ENCODE peak calls at places on chromosome 13, in four cellular contexts. M is IMR-90, O is lung, Q is heart left ventricle. K is an unnamed sample.

GRCh38 chr13:77506874-77507273 is 28.6 kb upstream of the SCEL start:
- DNase-seq in O (no peak), Q (no peak), M (no peak), K (no peak)

GRCh38 chr13:99949657-99950413 is 21.7 kb downstream of the ZIC5 start:
- DNase-seq in M (no peak), O (no peak), Q (no peak), K (no peak)

GRCh38 chr13:109314101-109314500 is 472.3 kb downstream of the IRS2 start:
- DNase-seq in M (no peak), Q (no peak), O (no peak), K (no peak)

GRCh38 chr13:40812724-40813445 is 23.5 kb downstream of the SLC25A15 start:
- DNase-seq in Q (no peak), O (no peak), M (peak; percentile 78), K (peak; percentile 73)

GRCh38 chr13:92838786-92839185 is 387.8 kb upstream of the GPC6 start:
- DNase-seq in O (no peak), M (peak; percentile 94), Q (no peak), K (peak; percentile 93)

GRCh38 chr13:42379241-42379640 is 107.3 kb downstream of the AKAP11 start:
- DNase-seq in M (no peak), Q (no peak), O (no peak), K (no peak)

GRCh38 chr13:46062190-46062589 is 9.6 kb upstream of the ZC3H13 start:
- DNase-seq in M (peak; percentile 61), O (no peak), Q (no peak), K (peak; percentile 76)

GRCh38 chr13:91347996-91348905 is 764 bp downstream of the MIR17HG start:
- DNase-seq in Q (peak; percentile 45), M (no peak), O (peak; percentile 38), K (no peak)

GRCh38 chr13:93230466-93230865 is 3.9 kb downstream of the GPC6 start:
- DNase-seq in M (peak; percentile 89), O (no peak), Q (no peak), K (peak; percentile 67)

GRCh38 chr13:77979721-77980377 is 61.2 kb upstream of the EDNRB start:
- DNase-seq in Q (no peak), O (no peak), M (no peak), K (no peak)

GRCh38 chr13:37453246-37453645 is 145.3 kb downstream of the POSTN start:
- DNase-seq in O (no peak), Q (no peak), M (no peak), K (peak; percentile 30)

GRCh38 chr13:84339456-84339855 is 457.2 kb upstream of the SLITRK1 start:
- DNase-seq in O (no peak), Q (no peak), M (no peak), K (no peak)

GRCh38 chr13:23613971-23614370 is 43.8 kb downstream of the TNFRSF19 start:
- DNase-seq in Q (no peak), M (no peak), O (no peak), K (no peak)

GRCh38 chr13:90690458-90691063 is 656.9 kb upstream of the MIR17HG start:
- DNase-seq in O (no peak), Q (no peak), M (peak; percentile 15), K (no peak)

GRCh38 chr13:51942189-51942588 is 69.1 kb downstream of the ATP7B start:
- DNase-seq in O (no peak), Q (no peak), M (no peak), K (peak; percentile 36)

GRCh38 chr13:43140985-43141384 is 117.6 kb downstream of the DNAJC15 start:
- DNase-seq in Q (no peak), O (no peak), M (no peak), K (no peak)

GRCh38 chr13:62119739-62120700 is 704.4 kb upstream of the PCDH20 start:
- DNase-seq in Q (no peak), M (peak; percentile 17), O (no peak), K (peak; percentile 12)

GRCh38 chr13:61700663-61701062 is 285.0 kb upstream of the PCDH20 start:
- DNase-seq in O (no peak), Q (no peak), M (no peak), K (no peak)

GRCh38 chr13:35014606-35015005 is 72.5 kb downstream of the NBEA start:
- DNase-seq in Q (no peak), M (no peak), O (no peak), K (no peak)

GRCh38 chr13:74732736-74733135 is 598.5 kb upstream of the KLF12 start:
- DNase-seq in Q (no peak), O (no peak), M (no peak), K (no peak)

GRCh38 chr13:22154041-22154440 is 483.2 kb downstream of the FGF9 start:
- DNase-seq in Q (no peak), O (no peak), M (no peak), K (no peak)

GRCh38 chr13:58843071-58843470 is 1211.5 kb downstream of the PCDH17 start:
- DNase-seq in M (no peak), O (no peak), Q (no peak), K (no peak)

GRCh38 chr13:19088416-19088815 is 93.2 kb downstream of the TUBA3C start:
- DNase-seq in O (peak; percentile 24), M (no peak), Q (no peak), K (no peak)

GRCh38 chr13:19085876-19086275 is 95.7 kb downstream of the TUBA3C start:
- DNase-seq in M (no peak), O (peak; percentile 16), Q (no peak), K (no peak)

GRCh38 chr13:19085258-19085657 is 96.4 kb downstream of the TUBA3C start:
- DNase-seq in M (no peak), Q (no peak), O (peak; percentile 20), K (no peak)

GRCh38 chr13:19090495-19090894 is 91.1 kb downstream of the TUBA3C start:
- DNase-seq in M (no peak), Q (no peak), O (no peak), K (no peak)

GRCh38 chr13:19089315-19089714 is 92.3 kb downstream of the TUBA3C start:
- DNase-seq in M (no peak), O (no peak), Q (no peak), K (no peak)
- H3K4me3 ChIP-seq in M (no peak overlapping the region), O (no peak overlapping the region), Q (no peak overlapping the region), K (no peak overlapping the region)

GRCh38 chr13:110872768-110873638 is 41.9 kb downstream of the ANKRD10 start:
- DNase-seq in M (no peak), Q (no peak), O (no peak), K (no peak)

GRCh38 chr13:110875243-110875642 is 39.6 kb downstream of the ANKRD10 start:
- DNase-seq in Q (no peak), M (no peak), O (no peak), K (no peak)

GRCh38 chr13:110876592-110876991 is 38.3 kb downstream of the ANKRD10 start:
- DNase-seq in M (no peak), Q (no peak), O (no peak), K (no peak)

GRCh38 chr13:110873639-110874507 is 41.0 kb downstream of the ANKRD10 start:
- DNase-seq in M (no peak), O (no peak), Q (no peak), K (no peak)

DNA sequence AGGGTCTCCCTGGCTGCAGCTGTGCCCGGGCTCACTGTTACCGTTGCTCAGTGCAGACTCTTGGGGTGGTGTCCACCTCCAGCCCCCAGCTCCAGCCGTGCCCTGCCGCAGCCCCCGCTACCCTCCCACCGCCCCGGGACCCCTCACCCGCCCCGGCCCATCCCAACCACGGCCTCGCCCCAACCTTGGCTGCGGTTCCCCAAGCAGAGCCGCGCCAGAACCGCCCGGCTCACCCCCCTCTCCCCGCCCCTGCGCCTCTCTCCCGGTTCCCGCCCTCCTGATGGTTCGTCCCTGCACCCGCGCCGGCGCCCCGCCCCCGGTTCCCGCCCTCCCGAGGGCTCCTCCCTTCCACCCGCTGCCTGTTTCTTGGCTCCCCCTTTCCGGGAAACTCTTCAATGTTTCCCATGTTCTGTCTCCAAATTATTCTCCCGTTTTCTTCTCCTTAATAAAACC is 40.3 kb downstream of the ANKRD10 start:
- DNase-seq in O (peak; percentile 86), Q (peak; percentile 91), M (peak; percentile 46), K (peak; percentile 36)
- H3K4me3 ChIP-seq in O (no peak overlapping the region), Q (no peak overlapping the region), M (peak overlapping the region; percentile 25), K (peak overlapping the region; percentile 8)

GRCh38 chr13:29868581-29868980 is 18.2 kb upstream of the UBL3 start:
- DNase-seq in M (no peak), O (no peak), Q (no peak), K (no peak)
- H3K4me3 ChIP-seq in M (no peak overlapping the region), O (no peak overlapping the region), Q (no peak overlapping the region), K (no peak overlapping the region)

GRCh38 chr13:98188544-98189166 is 11.6 kb upstream of the RNF113B start:
- DNase-seq in M (no peak), Q (no peak), O (no peak), K (no peak)

GRCh38 chr13:98189841-98190505 is 12.9 kb upstream of the RNF113B start:
- DNase-seq in Q (peak; percentile 49), O (no peak), M (no peak), K (no peak)

GRCh38 chr13:98184796-98185195 is 7.7 kb upstream of the RNF113B start:
- DNase-seq in Q (no peak), M (peak; percentile 68), O (no peak), K (no peak)

GRCh38 chr13:98187155-98187726 is 10.2 kb upstream of the RNF113B start:
- DNase-seq in Q (no peak), O (no peak), M (no peak), K (no peak)

GRCh38 chr13:98187862-98188261 is 10.8 kb upstream of the RNF113B start:
- DNase-seq in Q (no peak), O (no peak), M (no peak), K (no peak)
- H3K4me3 ChIP-seq in Q (no peak overlapping the region), O (no peak overlapping the region), M (no peak overlapping the region), K (no peak overlapping the region)

GRCh38 chr13:20709782-20710181 is 6.3 kb downstream of the IL17D start:
- DNase-seq in O (no peak), M (no peak), Q (no peak), K (no peak)

GRCh38 chr13:20706661-20707060 is 3.2 kb downstream of the IL17D start:
- DNase-seq in O (no peak), M (no peak), Q (no peak), K (no peak)

GRCh38 chr13:20708216-20708615 is 4.7 kb downstream of the IL17D start:
- DNase-seq in M (no peak), O (no peak), Q (no peak), K (no peak)

GRCh38 chr13:20711301-20712044 is 8.0 kb downstream of the IL17D start:
- DNase-seq in Q (no peak), O (no peak), M (no peak), K (no peak)

DNA sequence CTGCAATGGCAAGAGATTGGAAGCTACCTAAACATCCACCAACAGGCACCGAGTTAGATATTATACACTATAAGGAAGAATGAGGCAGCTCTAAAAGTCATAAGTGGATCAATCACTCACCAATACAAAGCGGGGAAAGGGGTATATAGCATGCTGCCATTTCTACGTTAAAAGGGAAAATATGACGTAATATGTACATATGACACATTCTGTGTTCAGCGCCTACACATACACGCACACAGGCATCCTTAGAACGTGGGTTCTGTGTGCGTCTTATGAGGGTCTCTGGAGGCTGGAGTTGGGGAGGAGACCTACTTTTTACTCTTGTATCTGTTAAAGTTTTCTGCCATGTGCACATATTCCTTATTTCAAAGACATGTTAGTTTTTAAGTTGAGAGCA is 5.9 kb downstream of the IL17D start:
- DNase-seq in O (no peak), Q (no peak), M (no peak), K (no peak)
- H3K4me3 ChIP-seq in O (no peak overlapping the region), Q (no peak overlapping the region), M (no peak overlapping the region), K (no peak overlapping the region)

GRCh38 chr13:83272076-83272475 is 610.2 kb downstream of the SLITRK1 start:
- DNase-seq in Q (no peak), O (no peak), M (no peak), K (no peak)
- H3K4me3 ChIP-seq in Q (no peak overlapping the region), O (no peak overlapping the region), M (no peak overlapping the region), K (no peak overlapping the region)